ENCODE peak calls at places on chromosomes 11 and 22, in nine cellular contexts. C, U, Z, A, M, Q, F, G and S are unnamed samples.

GRCh38 chr11:47467372-47467771 is 18.4 kb upstream of the RAPSN start:
- DNase-seq in G (no peak), C (no peak), Q (no peak), U (no peak), M (no peak), A (no peak), F (no peak), Z (no peak), S (no peak)

GRCh38 chr11:127843483-127844396 is 743.6 kb downstream of the ETS1 start:
- DNase-seq in G (peak; percentile 92), U (peak; percentile 57), F (peak; percentile 70), C (no peak), Q (peak; percentile 11), A (peak; percentile 93), M (peak; percentile 37), Z (peak; percentile 56), S (peak; percentile 18)

GRCh38 chr11:121932646-121933185 is 183.3 kb downstream of the BLID start:
- DNase-seq in C (no peak), Z (no peak), G (no peak), F (no peak), M (no peak), A (no peak), Q (no peak), U (no peak), S (no peak)

GRCh38 chr11:44958165-44958564 is 7.5 kb upstream of the TP53I11 start:
- DNase-seq in A (no peak), F (no peak), G (no peak), Q (no peak), M (no peak), U (no peak), Z (no peak), C (no peak), S (no peak)

GRCh38 chr11:123065634-123066033 is 3.7 kb upstream of the HSPA8 start:
- DNase-seq in F (no peak), G (no peak), Z (peak; percentile 96), Q (no peak), U (no peak), A (no peak), M (no peak), C (no peak), S (no peak)

GRCh38 chr22:36552300-36552699 is 23.3 kb upstream of the EIF3D start:
- DNase-seq in U (no peak), Z (no peak), G (no peak), A (no peak), Q (no peak), C (no peak), F (no peak), M (no peak), S (no peak)

GRCh38 chr11:120272303-120272702 is 32.4 kb downstream of the POU2F3 start:
- DNase-seq in C (no peak), U (no peak), G (no peak), M (no peak), Q (no peak), Z (peak; percentile 6), A (no peak), F (no peak), S (no peak)

GRCh38 chr22:47446331-47446730 is 683.9 kb downstream of the TBC1D22A start:
- DNase-seq in M (no peak), F (no peak), G (no peak), Q (no peak), C (no peak), A (no peak), U (no peak), Z (no peak), S (no peak)

DNA sequence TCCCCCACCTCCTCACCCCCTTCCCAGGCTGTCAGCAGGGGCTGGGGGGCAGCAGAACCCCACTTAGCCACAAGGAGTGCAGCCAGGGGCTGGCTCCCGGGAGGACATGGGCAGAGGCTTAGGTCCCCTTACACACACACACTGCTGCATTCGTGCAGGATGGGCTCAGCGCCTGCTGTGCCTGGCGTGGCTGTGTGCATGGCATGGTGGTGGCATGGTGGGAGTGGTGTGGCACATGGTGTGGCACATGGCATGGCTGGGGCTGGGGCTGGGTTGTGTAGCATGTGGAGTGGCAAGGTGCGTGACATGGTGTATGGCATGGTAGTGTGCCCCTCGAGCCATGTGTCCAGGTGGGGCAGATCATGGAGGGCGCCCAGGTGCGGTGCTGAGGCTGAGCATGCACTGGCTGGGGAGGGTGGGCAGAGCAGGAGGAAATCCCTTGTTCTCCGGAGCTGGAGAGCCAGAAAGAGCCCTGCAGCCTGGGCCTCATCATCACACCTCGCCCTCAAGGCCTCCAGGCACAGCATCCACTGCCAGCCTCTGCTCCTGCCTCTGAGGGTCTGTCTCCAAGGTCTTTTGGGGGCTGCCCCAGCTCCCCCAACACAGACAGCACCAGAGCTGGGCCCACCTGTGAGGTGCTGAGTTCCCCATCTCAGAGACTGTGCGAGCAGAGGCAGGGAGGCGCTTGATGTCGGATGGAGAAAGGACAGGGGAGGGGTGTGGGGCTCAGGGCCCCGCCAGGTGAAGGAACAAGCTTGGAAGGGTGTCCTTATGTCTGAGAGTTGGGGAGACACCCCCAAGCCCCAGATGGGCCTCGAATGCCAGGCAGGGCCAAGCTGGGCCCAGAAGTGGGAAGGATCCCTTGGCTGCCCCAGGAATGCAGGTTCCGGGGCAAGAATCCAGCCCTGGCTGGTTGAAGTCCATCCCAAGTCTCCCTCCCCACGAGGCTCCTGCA is 51.4 kb downstream of the CDKN1C start:
- DNase-seq in U (no peak), Z (no peak), C (no peak), Q (no peak), M (no peak), A (no peak), G (no peak), F (no peak), S (no peak)
- H3K4me3 ChIP-seq in U (no peak overlapping the region), Z (no peak overlapping the region), C (no peak overlapping the region), Q (no peak overlapping the region), M (no peak overlapping the region), A (no peak overlapping the region), G (no peak overlapping the region), F (no peak overlapping the region), S (no peak overlapping the region)

DNA sequence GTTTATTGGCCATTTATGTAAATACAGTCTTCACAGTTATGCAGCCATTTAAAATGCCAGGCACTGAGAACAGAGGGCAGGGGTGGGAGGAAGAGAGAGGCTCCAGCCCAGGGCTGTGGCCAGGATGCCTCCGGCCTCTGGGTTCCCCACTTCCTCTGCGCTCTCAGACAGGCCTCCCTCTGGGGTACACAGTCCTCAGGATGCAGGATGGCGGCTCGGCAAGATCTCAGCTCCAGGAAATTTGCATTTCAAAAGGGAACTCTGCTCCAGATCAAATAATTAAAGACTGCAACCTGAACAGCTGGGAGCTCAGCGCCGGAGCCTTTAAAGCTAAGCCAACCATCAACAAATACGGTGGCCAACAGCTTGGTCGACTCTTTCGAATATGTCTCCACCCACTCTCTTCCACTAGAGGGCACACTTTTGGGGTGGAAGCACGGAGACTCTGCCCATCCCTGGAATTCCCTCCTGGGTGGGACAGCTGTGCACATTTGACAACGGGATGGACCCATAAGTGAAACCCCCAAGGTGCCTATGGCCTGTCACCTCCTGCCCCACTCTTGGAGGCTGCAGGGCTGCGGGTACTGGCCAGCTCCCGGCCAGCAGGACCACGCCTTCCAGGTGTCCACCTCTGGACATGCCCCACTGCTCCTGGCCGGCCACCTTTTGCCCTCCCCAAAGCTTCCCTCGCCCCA is 1044.7 kb downstream of the BRD1 start:
- DNase-seq in U (no peak), C (no peak), F (no peak), M (no peak), Q (no peak), G (peak; percentile 73), A (peak; percentile 17), Z (no peak), S (peak; percentile 4)
- H3K9me3 ChIP-seq in U (no peaks in the 10 kb centered on the region), C (no peaks in the 10 kb centered on the region), F (peaks cover 9% of the 10 kb centered on the region), M (no peaks in the 10 kb centered on the region), Q (no peaks in the 10 kb centered on the region), G (no peaks in the 10 kb centered on the region), A (no peaks in the 10 kb centered on the region), Z (no peaks in the 10 kb centered on the region), S (no peaks in the 10 kb centered on the region)

DNA sequence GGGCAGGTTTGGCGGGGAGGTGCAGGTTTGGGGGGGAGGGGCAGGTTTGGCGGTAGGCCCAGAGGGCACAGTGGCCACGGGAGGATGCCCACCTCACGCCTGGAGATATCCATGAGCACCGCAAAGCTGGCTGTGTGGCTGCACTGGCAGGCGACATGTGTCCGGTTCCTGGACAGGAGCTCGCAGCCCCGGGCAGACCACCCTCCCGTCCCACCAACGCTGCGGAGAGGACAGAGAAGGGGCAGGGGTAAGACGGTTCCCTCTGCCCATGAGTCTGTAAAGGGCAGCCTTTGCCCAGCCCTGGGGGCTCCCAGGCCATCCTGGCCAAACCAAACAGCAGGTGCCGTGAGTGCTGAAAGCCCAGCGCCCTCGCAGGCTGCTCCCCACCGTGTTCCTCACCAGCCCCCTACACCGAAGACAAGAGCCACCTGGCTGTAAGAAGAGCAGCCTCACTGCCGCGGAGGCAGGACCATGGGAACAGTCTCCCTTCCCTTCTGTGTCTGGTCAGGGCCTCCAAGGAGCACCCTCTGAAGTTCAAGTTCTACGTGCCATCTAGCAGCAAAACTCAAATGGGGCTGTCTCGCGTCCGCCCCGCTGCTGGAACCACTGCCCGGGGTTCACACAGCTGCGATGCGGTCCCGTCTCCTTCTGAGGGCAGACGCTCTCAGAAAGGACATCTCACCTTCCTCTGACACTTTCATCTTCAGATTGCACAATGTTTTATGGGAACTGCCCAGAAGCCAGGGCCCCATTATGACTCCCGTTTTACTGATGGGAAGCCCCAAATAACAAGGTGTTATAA is 43.2 kb downstream of the TRMU start:
- DNase-seq in Q (no peak), M (no peak), F (no peak), U (peak; percentile 38), C (no peak), G (no peak), A (no peak), Z (no peak), S (no peak)
- H3K27ac ChIP-seq in Q (no peak overlapping the region), M (no peak overlapping the region), F (no peak overlapping the region), U (no peak overlapping the region), C (peak overlapping the region; percentile 90), G (peak overlapping the region; percentile 36), A (no peak overlapping the region), Z (no peak overlapping the region), S (no peak overlapping the region)

GRCh38 chr11:35415488-35415887 is 3.9 kb downstream of the SLC1A2 start:
- DNase-seq in U (no peak), Z (no peak), G (no peak), M (no peak), Q (no peak), A (no peak), F (no peak), C (no peak), S (no peak)

GRCh38 chr11:35420371-35420770 is 1.0 kb upstream of the SLC1A2 start:
- DNase-seq in G (peak; percentile 35), C (no peak), U (no peak), M (no peak), A (no peak), F (no peak), Z (no peak), Q (no peak), S (no peak)

GRCh38 chr11:35418282-35418846 is 994 bp downstream of the SLC1A2 start:
- DNase-seq in Z (no peak), F (no peak), Q (no peak), M (no peak), C (no peak), G (peak; percentile 42), U (no peak), A (no peak), S (no peak)

GRCh38 chr11:35418847-35419712 is at the start of gene SLC1A2:
- DNase-seq in Q (no peak), Z (no peak), F (no peak), U (no peak), G (peak; percentile 82), A (no peak), C (no peak), M (no peak), S (no peak)

DNA sequence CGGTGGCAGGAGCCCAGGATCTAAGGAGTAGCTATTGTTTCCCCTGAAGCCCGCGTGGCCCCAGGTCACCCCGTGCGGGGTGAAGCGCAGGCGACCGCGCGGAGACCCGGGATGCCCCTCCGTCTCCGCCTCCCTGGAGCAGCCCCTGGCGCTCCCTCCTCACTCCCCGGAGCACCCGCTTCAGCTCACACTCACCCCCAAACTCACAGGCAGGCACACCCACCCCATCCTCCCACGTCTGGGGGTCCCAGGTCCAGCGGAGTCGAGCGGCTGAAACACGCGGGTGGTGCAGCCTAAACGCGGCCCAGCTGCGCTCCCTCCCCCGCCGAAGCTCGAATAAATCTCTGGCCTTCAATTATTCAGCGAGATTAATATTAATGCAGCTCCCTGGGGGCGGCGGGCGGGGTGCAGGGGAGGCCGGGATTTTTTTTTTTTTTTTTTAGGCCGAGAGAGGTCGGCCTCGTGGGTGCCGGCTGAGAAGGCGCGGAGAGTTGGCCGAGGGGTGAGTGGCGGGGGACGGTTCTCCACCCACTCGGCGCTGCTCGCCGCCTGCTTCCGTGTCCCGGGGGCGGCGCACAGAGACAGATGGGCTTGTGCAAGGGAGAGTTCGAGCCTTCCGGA is 465 bp upstream of the SLC1A2 start:
- DNase-seq in C (no peak), F (no peak), Q (no peak), G (peak; percentile 29), U (no peak), Z (no peak), A (no peak), M (no peak), S (no peak)
- H3K4me3 ChIP-seq in C (peak overlapping the region; percentile 26), F (no peak overlapping the region), Q (peak overlapping the region; percentile 22), G (peak overlapping the region; percentile 75), U (no peak overlapping the region), Z (peak overlapping the region; percentile 41), A (peak overlapping the region; percentile 38), M (peak overlapping the region; percentile 29), S (peak overlapping the region; percentile 22)